ENCODE peak calls at places on chromosomes 5 and 9, in ten cellular contexts. S is A549, M is choroid plexus epithelial cell, I is Peyer's patch, D is epithelial cell of esophagus, N is NB4, V is cardiac muscle cell, T is AG10803, J is tibial artery, W is fibroblast of mammary gland. O is an unnamed sample.

GRCh38 chr9:136056546-136057235 is 38.4 kb downstream of the NACC2 start:
- DNase-seq in I (no peak), M (no peak), W (no peak), D (no peak), J (peak; percentile 12), S (no peak), N (no peak), V (no peak), T (no peak), O (no peak)

GRCh38 chr5:108749130-108749861 is 1.6 kb downstream of the FER start:
- DNase-seq in I (no peak), W (peak; percentile 9), J (peak; percentile 68), N (peak; percentile 50), D (peak; percentile 35), V (no peak), S (peak; percentile 38), T (no peak), M (peak; percentile 24), O (no peak)

GRCh38 chr9:134700636-134701350 is 59.2 kb downstream of the COL5A1 start:
- DNase-seq in N (no peak), T (no peak), W (no peak), S (no peak), J (no peak), I (no peak), M (no peak), D (no peak), V (no peak), O (no peak)

GRCh38 chr9:113011911-113012381 is at the start of gene ZNF883:
- DNase-seq in W (peak; percentile 72), T (peak; percentile 38), D (peak; percentile 73), M (peak; percentile 76), N (no peak), V (peak; percentile 86), S (peak; percentile 41), J (no peak), I (peak; percentile 58), O (peak; percentile 76)

GRCh38 chr5:54063817-54064216 is 246.6 kb downstream of the ARL15 start:
- DNase-seq in J (no peak), M (peak; percentile 83), I (no peak), S (no peak), T (peak; percentile 96), V (peak; percentile 86), D (peak; percentile 28), W (peak; percentile 64), N (no peak), O (peak; percentile 91)

GRCh38 chr9:71644819-71645362 is 123.4 kb downstream of the CEMIP2 start:
- DNase-seq in V (no peak), D (no peak), S (no peak), T (no peak), N (no peak), W (no peak), M (no peak), I (no peak), J (no peak), O (no peak)

GRCh38 chr5:4116834-4117233 is 521.2 kb downstream of the IRX1 start:
- DNase-seq in J (no peak), T (no peak), W (peak; percentile 19), M (no peak), V (peak; percentile 21), I (no peak), S (no peak), N (peak; percentile 29), D (peak; percentile 88), O (peak; percentile 72)

GRCh38 chr9:12882430-12882829 is 107.6 kb downstream of the LURAP1L start:
- DNase-seq in M (peak; percentile 40), N (no peak), W (peak; percentile 88), D (no peak), T (peak; percentile 96), I (no peak), V (peak; percentile 83), J (no peak), S (no peak), O (peak; percentile 63)

GRCh38 chr9:129122133-129122532 is 10.9 kb downstream of the PTPA start:
- DNase-seq in N (no peak), S (no peak), D (no peak), M (no peak), W (no peak), V (no peak), T (no peak), J (no peak), I (no peak), O (no peak)

GRCh38 chr9:129121483-129121882 is 10.3 kb downstream of the PTPA start:
- DNase-seq in I (no peak), W (peak; percentile 49), D (no peak), M (no peak), V (peak; percentile 41), J (no peak), S (no peak), N (no peak), T (peak; percentile 68), O (peak; percentile 48)

GRCh38 chr9:129126789-129127618 is 15.8 kb downstream of the PTPA start:
- DNase-seq in W (no peak), M (no peak), D (no peak), V (no peak), T (no peak), J (no peak), S (no peak), N (peak; percentile 45), I (no peak), O (no peak)

GRCh38 chr9:129125478-129125877 is 14.3 kb downstream of the PTPA start:
- DNase-seq in T (peak; percentile 78), I (no peak), W (peak; percentile 99), V (peak; percentile 92), J (no peak), M (peak; percentile 98), N (peak; percentile 90), D (peak; percentile 94), S (no peak), O (peak; percentile 92)

DNA sequence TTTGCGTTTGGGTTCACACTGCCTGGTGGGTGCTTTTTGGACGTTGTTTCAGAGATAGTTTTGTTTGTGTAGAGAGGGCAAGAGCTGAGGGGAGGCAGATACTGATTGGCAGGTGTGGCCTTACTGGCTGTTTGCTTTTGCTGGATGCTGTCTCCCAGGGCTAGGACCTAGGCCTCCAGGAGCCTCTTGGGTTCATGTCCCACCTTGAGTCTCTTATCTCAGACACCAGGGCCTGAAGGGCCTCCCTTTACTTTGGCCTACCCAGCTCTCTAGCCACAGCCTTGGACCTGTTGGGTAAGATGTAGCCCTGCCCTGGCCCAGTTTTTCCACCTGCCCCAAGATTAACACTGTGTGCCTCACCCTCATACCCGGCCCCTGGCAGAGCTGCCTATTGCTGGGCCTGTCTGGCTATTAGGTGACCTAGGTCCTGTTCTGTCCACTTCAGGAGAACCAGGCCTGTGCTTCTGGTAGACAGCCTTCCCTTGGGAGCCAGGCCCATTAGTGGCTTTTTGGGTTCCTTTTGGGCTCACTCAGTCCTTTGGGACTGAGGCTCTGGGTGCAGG is 13.4 kb downstream of the PTPA start:
- DNase-seq in D (no peak), S (no peak), W (no peak), I (no peak), J (no peak), N (no peak), V (no peak), M (no peak), T (no peak), O (no peak)
- TF ChIP-seq CTCF in D (no peak), S (no peak), W (no peak), I (no peak), J (no peak), N (no peak), V (no peak), M (no peak), T (no peak), O (no peak)

GRCh38 chr9:111900934-111901612 is 4.5 kb downstream of the UGCG start:
- DNase-seq in S (no peak), J (no peak), M (no peak), D (no peak), T (peak; percentile 25), W (peak; percentile 46), V (peak; percentile 32), I (no peak), N (no peak), O (no peak)
- H3K4me3 ChIP-seq in S (no peak overlapping the region), J (no peak overlapping the region), M (peak overlapping the region; percentile 29), D (no peak overlapping the region), T (peak overlapping the region; percentile 96), W (no peak overlapping the region), V (no peak overlapping the region), I (peak overlapping the region; percentile 12), N (no peak overlapping the region), O (peak overlapping the region; percentile 1)

DNA sequence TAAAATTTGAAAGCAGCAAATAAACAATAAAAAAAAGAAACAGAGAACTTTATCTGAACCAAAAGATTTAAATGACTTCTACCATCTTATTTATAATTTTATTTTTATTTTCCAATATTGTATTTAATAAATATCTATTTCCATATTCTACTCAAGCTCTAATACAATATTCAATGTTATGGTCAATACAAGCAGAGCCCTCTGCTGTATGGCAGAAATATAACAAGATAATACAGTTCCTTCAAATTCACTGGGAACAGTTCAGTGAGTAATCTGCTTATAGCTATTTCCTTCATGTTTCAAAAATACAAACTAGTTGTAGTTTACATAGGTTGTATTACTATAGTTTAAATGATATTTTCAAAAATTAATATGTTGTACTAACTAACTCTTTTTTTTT is 332.7 kb downstream of the PRDM9 start:
- DNase-seq in S (no peak), W (no peak), M (peak; percentile 0), J (no peak), I (no peak), D (peak; percentile 12), V (no peak), N (no peak), T (no peak), O (peak; percentile 0)
- TF ChIP-seq CTCF in S (no peak), W (peak; percentile 1), M (no peak), J (no peak), I (no peak), D (no peak), V (no peak), N (no peak), T (no peak), O (no peak)

GRCh38 chr5:178160176-178160575 is 6.5 kb upstream of the NHP2 start:
- DNase-seq in D (no peak), I (no peak), N (no peak), W (no peak), T (no peak), M (no peak), S (no peak), V (no peak), J (no peak), O (no peak)

GRCh38 chr5:178165585-178165984 is 11.9 kb upstream of the NHP2 start:
- DNase-seq in M (no peak), N (no peak), V (no peak), T (no peak), W (no peak), D (no peak), I (no peak), S (no peak), J (no peak), O (no peak)

GRCh38 chr5:178162481-178162880 is 8.8 kb upstream of the NHP2 start:
- DNase-seq in M (no peak), S (no peak), W (no peak), T (no peak), N (no peak), D (no peak), I (no peak), J (no peak), V (no peak), O (no peak)

DNA sequence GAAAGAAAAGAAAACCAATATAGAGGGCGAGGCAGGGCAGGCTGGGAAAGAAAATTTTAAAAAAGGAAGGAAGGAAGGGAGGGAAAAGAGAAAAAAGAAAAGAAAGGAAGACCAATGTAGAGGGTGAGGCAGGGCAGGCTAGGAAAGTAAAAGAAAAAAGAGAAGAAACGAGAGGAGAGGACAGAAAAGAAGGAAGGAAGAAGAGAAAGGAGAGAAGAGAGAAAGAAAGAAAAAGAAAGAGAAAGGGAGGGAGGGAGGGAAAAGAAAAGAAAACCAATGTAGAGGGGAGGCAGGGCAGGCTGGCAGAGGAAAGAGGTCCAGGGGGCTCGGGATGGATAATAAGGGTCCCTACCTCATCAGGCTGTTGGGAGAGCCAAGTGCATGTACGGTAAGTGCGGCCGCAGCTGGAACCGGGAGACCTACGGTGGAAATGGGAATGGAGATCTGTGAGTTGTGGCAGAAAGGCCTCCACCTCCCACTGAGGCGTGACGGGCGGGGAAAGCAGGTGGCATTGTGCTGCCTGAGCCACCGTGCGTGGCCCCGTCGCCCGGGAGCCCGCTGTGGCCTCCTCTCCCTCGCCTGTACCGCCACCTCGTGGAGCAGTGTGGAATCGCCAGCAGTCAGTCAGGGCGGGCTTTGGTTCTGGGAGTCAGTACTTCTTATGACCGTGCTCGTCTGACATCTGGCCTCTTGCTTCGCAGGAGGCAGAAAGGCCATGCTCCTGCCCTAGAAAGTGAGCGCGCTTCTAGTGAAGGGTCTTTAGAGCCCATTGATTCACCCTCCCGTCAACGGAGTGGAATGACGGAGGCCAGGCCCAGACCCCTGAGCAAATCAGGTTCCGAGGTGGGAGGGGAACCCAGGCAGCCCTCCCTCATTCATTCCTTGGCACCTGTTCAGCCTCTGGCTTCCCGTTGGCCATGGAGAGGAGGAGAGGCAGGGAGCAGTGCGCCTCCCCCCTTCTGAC is 10.4 kb upstream of the NHP2 start:
- DNase-seq in I (peak; percentile 94), S (peak; percentile 89), T (peak; percentile 58), N (peak; percentile 80), W (peak; percentile 64), V (peak; percentile 78), D (peak; percentile 74), J (peak; percentile 81), M (peak; percentile 75), O (peak; percentile 74)
- H3K4me3 ChIP-seq in I (peak overlapping the region; percentile 28), S (peak overlapping the region; percentile 15), T (peak overlapping the region; percentile 35), N (no peak overlapping the region), W (no peak overlapping the region), V (no peak overlapping the region), D (no peak overlapping the region), J (peak overlapping the region; percentile 31), M (no peak overlapping the region), O (no peak overlapping the region)

O was measured in fibroblast of pulmonary artery.